ENCODE peak calls at places on chromosome 19, in four cellular contexts. B is H1, M is spleen, K is gastrocnemius medialis. A is an unnamed sample.

GRCh38 chr19:19599190-19599535 is 19.3 kb downstream of the PBX4 start:
- DNase-seq in K (no peak), B (no peak), M (no peak), A (no peak)

GRCh38 chr19:49349567-49349966 is 12.6 kb downstream of the TEAD2 start:
- DNase-seq in K (no peak), B (no peak), M (no peak), A (no peak)

GRCh38 chr19:51586799-51587198 is 15.7 kb downstream of the ZNF175 start:
- DNase-seq in K (no peak), M (no peak), B (no peak), A (no peak)

GRCh38 chr19:35609881-35610353 is 2.6 kb upstream of the HAUS5 start:
- DNase-seq in B (no peak), M (peak; percentile 82), K (no peak), A (no peak)

GRCh38 chr19:52516191-52516590 is 11.3 kb upstream of the ZNF808 start:
- DNase-seq in M (no peak), K (no peak), B (no peak), A (no peak)

GRCh38 chr19:3565177-3565576 is 7.6 kb upstream of the HMG20B start:
- DNase-seq in M (no peak), B (no peak), K (no peak), A (no peak)

GRCh38 chr19:49514151-49514550 is 1.7 kb downstream of the FCGRT start:
- DNase-seq in K (no peak), B (no peak), M (no peak), A (peak; percentile 72)

GRCh38 chr19:54573330-54573872 is at the start of gene LILRA2:
- DNase-seq in B (no peak), K (no peak), M (peak; percentile 82), A (no peak)

GRCh38 chr19:39413903-39414608 is 1.6 kb downstream of the PLEKHG2 start:
- DNase-seq in B (peak; percentile 74), M (peak; percentile 87), K (no peak), A (peak; percentile 54)

GRCh38 chr19:38596057-38596981 is 21.4 kb downstream of the MAP4K1 start:
- DNase-seq in B (peak; percentile 100), M (no peak), K (peak; percentile 62), A (no peak)

GRCh38 chr19:3324405-3324856 is 42.0 kb upstream of the NFIC start:
- DNase-seq in K (no peak), M (peak; percentile 91), B (peak; percentile 94), A (no peak)

GRCh38 chr19:35539314-35539713 is 6.1 kb downstream of the GAPDHS start:
- DNase-seq in B (no peak), K (no peak), M (no peak), A (no peak)

GRCh38 chr19:44647144-44647543 is 3.4 kb downstream of the PVR start:
- DNase-seq in B (no peak), M (peak; percentile 52), K (peak; percentile 32), A (peak; percentile 23)

GRCh38 chr19:944171-944567 is 18.3 kb downstream of the ARID3A start:
- DNase-seq in K (no peak), M (no peak), B (no peak), A (no peak)

GRCh38 chr19:2136796-2137195 is 14.6 kb downstream of the AP3D1 start:
- DNase-seq in B (no peak), K (no peak), M (no peak), A (no peak)

GRCh38 chr19:48117515-48118330 is 7.1 kb upstream of the PLA2G4C start:
- DNase-seq in K (no peak), B (no peak), M (no peak), A (no peak)

GRCh38 chr19:18262917-18263316 is 11.3 kb downstream of the IQCN start:
- DNase-seq in B (no peak), M (no peak), K (no peak), A (no peak)

GRCh38 chr19:46927893-46928292 is 67.1 kb downstream of the ARHGAP35 start:
- DNase-seq in B (no peak), M (no peak), K (no peak), A (no peak)

GRCh38 chr19:19061491-19061890 is 2.3 kb upstream of the SLC25A42 start:
- DNase-seq in B (no peak), M (no peak), K (peak; percentile 48), A (no peak)

GRCh38 chr19:53308339-53308811 is 25.2 kb upstream of the ZNF845 start:
- DNase-seq in K (no peak), B (peak; percentile 94), M (no peak), A (no peak)

GRCh38 chr19:43765109-43765876 is 10.5 kb upstream of the SMG9 start:
- DNase-seq in M (peak; percentile 83), B (no peak), K (no peak), A (peak; percentile 37)

GRCh38 chr19:28292822-28293500 is 920.0 kb downstream of the UQCRFS1 start:
- DNase-seq in K (no peak), B (no peak), M (no peak), A (no peak)

GRCh38 chr19:52200044-52200443 is 10.2 kb downstream of the PPP2R1A start:
- DNase-seq in M (no peak), K (peak; percentile 79), B (no peak), A (no peak)

GRCh38 chr19:10431943-10432735 is 11.8 kb downstream of the PDE4A start:
- DNase-seq in K (peak; percentile 64), B (peak; percentile 63), M (peak; percentile 92), A (peak; percentile 64)

GRCh38 chr19:12792048-12792852 is 964 bp downstream of the JUNB start:
- DNase-seq in K (peak; percentile 81), M (peak; percentile 98), B (peak; percentile 84), A (peak; percentile 69)

GRCh38 chr19:407501-408440 is 1.2 kb downstream of the C2CD4C start:
- DNase-seq in M (peak; percentile 67), K (no peak), B (peak; percentile 53), A (peak; percentile 45)

GRCh38 chr19:15464394-15465385 is at the start of gene RASAL3:
- DNase-seq in K (no peak), M (peak; percentile 92), B (no peak), A (no peak)
- TF ChIP-seq POLR2A in K (no peak), M (no peak), B (no peak), A (no peak)

GRCh38 chr19:30017172-30017571 is 75.1 kb downstream of the URI1 start:
- DNase-seq in K (no peak), B (no peak), M (no peak), A (no peak)
- H3K9me3 ChIP-seq in K (no peaks in the 10 kb centered on the region), B (no peaks in the 10 kb centered on the region), M (no peaks in the 10 kb centered on the region), A (no peaks in the 10 kb centered on the region)

DNA sequence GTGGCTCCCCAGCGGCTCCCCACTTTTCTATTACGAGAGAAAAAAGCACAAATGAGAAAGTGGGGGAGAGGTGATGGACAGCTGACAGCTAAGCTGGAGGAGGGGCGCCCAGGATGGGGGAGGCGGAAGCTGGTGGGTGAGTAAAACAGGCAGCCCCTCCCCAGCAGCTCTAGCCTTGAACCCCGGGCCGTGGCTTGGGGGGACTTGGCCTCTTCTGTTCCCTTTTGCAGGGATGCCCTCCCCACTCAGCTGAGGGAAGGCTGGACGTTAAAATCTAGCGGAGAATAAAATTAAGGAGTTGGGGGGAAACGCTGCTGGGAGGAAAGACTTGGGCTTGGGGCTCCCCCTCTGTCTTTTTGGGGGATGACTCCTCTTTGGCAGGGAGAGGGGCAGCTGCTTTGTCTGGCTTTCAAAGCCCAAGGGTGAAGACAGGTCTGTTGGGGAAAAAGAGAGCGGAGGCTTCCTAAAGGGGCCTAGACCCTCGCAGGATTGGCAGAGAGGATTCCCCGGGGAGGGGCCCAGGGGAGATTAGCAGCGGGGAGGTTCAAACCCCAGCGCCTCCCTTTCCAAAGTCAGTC is 1.4 kb upstream of the SAMD1 start:
- DNase-seq in M (peak; percentile 88), K (no peak), B (peak; percentile 77), A (peak; percentile 53)
- TF ChIP-seq POLR2A in M (no peak), K (no peak), B (no peak), A (no peak)

GRCh38 chr19:57719424-57719823 is 8.0 kb downstream of the ZNF671 start:
- DNase-seq in K (no peak), M (no peak), B (peak; percentile 14), A (no peak)

GRCh38 chr19:57719901-57720519 is 7.4 kb downstream of the ZNF671 start:
- DNase-seq in K (no peak), B (peak; percentile 44), M (no peak), A (no peak)

DNA sequence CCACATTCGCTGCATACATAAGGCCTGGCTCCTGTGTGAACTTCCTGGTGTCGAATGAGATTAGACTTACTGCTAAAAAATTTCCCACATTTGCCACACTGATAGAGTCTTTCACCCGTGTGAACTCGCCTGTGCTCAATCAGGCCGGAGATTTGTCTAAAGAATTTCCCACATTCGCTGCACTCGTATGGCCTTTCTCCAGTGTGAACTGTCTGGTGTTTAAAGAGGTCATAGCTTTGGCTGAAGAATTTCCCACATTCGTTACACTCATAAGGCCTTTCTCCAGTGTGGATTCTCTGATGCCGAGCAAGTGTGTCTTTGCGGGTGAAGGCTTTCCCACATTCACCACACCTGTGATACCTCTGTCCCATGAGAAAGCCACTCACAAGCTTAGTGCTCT is 6.5 kb downstream of the ZNF671 start:
- DNase-seq in B (peak; percentile 32), K (no peak), M (no peak), A (no peak)
- H3K9me3 ChIP-seq in B (peaks cover 9% of the 10 kb centered on the region), K (peaks cover 11% of the 10 kb centered on the region), M (peaks cover 99% of the 10 kb centered on the region), A (no peaks in the 10 kb centered on the region)

DNA sequence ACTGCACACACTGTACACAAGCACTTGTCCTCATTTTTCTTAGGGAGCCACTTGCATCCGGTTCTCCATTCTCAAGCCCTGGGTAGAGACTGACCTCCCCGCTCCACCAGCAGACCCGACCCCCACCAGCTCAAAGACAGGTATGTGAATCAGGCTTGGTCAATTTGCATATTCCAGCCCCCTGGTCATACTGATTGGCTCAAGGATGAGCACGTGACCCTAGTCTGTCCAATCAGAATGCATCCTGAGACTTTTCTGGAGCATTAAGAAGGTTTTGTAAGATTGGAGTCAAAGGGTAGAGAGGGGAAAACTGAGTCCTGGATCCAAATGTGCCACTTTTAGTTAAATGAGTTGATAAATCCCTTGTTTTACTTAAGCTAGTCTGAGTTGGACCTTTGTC is 34.1 kb downstream of the NOTCH3 start:
- DNase-seq in B (no peak), K (no peak), M (no peak), A (no peak)
- TF ChIP-seq POLR2A in B (no peak), K (no peak), M (no peak), A (no peak)

DNA sequence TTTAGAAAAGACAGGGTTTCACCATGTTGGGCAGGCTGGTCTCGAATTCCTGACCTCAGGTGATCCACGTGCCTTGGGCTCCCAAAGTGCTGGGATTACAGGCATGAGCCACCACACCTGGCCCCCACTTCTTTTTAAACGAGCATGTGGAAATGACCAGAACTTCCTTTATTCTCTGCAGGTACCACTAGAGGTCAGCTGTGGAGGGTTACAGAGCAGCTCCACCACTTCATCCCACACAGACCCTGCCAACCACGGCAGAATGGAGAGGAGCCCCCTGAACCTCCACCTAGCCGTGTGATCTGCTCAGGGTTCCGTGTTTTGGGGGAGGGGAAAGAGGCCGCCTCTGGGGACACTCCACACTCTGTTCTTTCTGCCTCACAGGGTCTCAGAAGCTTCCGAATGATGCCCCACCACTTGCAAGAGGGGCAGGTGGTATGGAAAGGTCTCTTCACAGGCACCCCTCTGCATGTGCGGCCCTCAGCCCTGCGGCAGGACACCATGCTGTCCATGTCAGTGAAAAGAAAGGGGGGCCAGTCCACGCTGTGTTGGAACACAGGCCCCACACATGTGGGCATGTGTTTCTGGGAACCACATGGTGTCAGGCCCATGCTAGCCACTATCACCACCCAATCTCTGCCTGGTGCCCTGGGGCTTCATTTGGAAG is 465.0 kb downstream of the TSHZ3 start:
- DNase-seq in B (no peak), M (no peak), K (no peak), A (no peak)
- H3K9me3 ChIP-seq in B (peaks cover 2% of the 10 kb centered on the region), M (no peaks in the 10 kb centered on the region), K (no peaks in the 10 kb centered on the region), A (no peaks in the 10 kb centered on the region)

A was measured in right lobe of liver.